ENCODE peak calls at places on chromosomes 2 and 18, in six cellular contexts. V is heart right ventricle, M is hepatocyte, Y is cardiac muscle cell, J is IMR-90, F is pancreas. U is an unnamed sample. For H3K4me1, the result is how much of the 10 kb centered on the place peaks cover.

GRCh38 chr2:130251520-130251864 is 53.3 kb upstream of the TUBA3E start:
- DNase-seq in V (no peak), M (no peak), Y (peak), J (no peak), F (no peak), U (no peak)

GRCh38 chr2:171319164-171319810 is 114.5 kb downstream of the METTL8 start:
- DNase-seq in V (no peak), M (no peak), Y (peak), J (peak), F (no peak), U (no peak)

GRCh38 chr2:113685471-113685870 is 58.4 kb downstream of the RABL2A start:
- DNase-seq in V (no peak), M (no peak), Y (no peak), J (peak), F (no peak), U (no peak)

GRCh38 chr2:174729797-174730529 is 34.3 kb downstream of the CHRNA1 start:
- DNase-seq in V (no peak), M (peak), Y (peak), J (peak), F (no peak), U (no peak)

GRCh38 chr2:120566331-120567035 is 169.2 kb upstream of the GLI2 start:
- DNase-seq in V (peak), M (no peak), Y (peak), J (peak), F (no peak), U (peak)

GRCh38 chr2:48107326-48107925 is 201.1 kb upstream of the FBXO11 start:
- DNase-seq in V (no peak), M (peak), Y (peak), J (peak), F (no peak), U (no peak)

GRCh38 chr2:107584577-107584976 is 242.1 kb upstream of the RGPD4 start:
- DNase-seq in V (no peak), M (no peak), Y (peak), J (peak), F (no peak), U (no peak)

GRCh38 chr2:173221081-173221695 is 133.5 kb upstream of the CDCA7 start:
- DNase-seq in V (peak), M (no peak), Y (peak), J (no peak), F (no peak), U (no peak)

GRCh38 chr2:212843409-212844199 is 305.0 kb upstream of the ERBB4 start:
- DNase-seq in V (no peak), M (no peak), Y (peak), J (peak), F (no peak), U (no peak)

GRCh38 chr2:32745191-32745590 is 117.3 kb downstream of the TTC27 start:
- DNase-seq in V (no peak), M (no peak), Y (no peak), J (peak), F (no peak), U (no peak)

GRCh38 chr18:29083545-29083944 is 906.6 kb upstream of the CDH2 start:
- DNase-seq in V (no peak), M (no peak), Y (peak), J (peak), F (no peak), U (peak)

GRCh38 chr18:35862115-35862640 is 110.3 kb upstream of the RMP24 start:
- DNase-seq in V (no peak), M (no peak), Y (peak), J (no peak), F (no peak), U (no peak)

GRCh38 chr18:1760901-1761300 is 810.4 kb downstream of the METTL4 start:
- DNase-seq in V (no peak), M (no peak), Y (no peak), J (no peak), F (no peak), U (no peak)

GRCh38 chr2:27832396-27832795 is 57.8 kb downstream of the RBKS start:
- DNase-seq in V (no peak), M (no peak), Y (peak), J (peak), F (no peak), U (no peak)

GRCh38 chr18:24138884-24139616 is at the start of gene CABYR:
- DNase-seq in V (peak), M (peak), Y (peak), J (peak), F (peak), U (peak)

GRCh38 chr2:206565666-206566065 is 76.6 kb upstream of the FAM237A start:
- DNase-seq in V (no peak), M (no peak), Y (no peak), J (no peak), F (no peak), U (no peak)

GRCh38 chr18:12411456-12411855 is 3.7 kb downstream of the PRELID3A start:
- DNase-seq in V (no peak), M (no peak), Y (no peak), J (no peak), F (no peak), U (no peak)

GRCh38 chr18:12420831-12421421 is 13.2 kb downstream of the PRELID3A start:
- DNase-seq in V (no peak), M (peak), Y (no peak), J (no peak), F (no peak), U (no peak)

GRCh38 chr18:12421732-12422131 is 14.0 kb downstream of the PRELID3A start:
- DNase-seq in V (no peak), M (no peak), Y (no peak), J (no peak), F (no peak), U (no peak)

GRCh38 chr18:12417687-12418086 is 10.0 kb downstream of the PRELID3A start:
- DNase-seq in V (no peak), M (no peak), Y (no peak), J (no peak), F (no peak), U (no peak)

DNA sequence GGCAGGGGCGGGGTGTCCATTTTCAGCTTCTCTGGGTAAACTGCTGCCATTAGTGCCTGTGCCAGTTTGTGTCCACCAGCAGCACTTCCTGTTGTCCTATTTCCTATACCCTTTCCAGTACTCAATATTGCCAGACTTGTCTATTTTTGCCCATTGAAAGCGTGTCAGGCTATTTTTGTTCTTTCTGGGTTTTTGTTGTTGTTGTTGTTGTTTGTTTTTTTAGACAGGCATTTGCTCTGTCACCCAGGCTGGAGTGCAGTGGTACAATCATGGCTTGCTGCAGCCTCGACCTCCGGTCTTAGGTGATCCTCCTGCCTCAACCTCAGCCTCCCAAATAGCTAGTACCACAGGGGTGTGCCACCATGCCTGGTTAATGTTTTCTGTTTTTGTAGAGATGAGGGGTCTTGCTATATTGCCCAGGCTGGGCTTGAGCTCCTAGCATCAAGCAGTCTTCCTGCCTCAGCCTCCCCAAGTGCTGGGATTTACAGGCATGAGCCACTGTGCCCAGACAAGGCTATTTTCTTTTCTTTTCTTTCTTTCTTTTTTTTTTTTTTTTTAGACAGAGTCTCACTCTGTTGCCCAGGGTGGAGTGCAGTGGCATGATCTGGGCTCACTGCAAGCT is 8.5 kb downstream of the PRELID3A start:
- DNase-seq in V (no peak), M (no peak), Y (no peak), J (no peak), F (no peak), U (no peak)
- H3K4me1 ChIP-seq in V (under half), M (under half), Y (under half), J (under half), F (under half), U (under half)

GRCh38 chr2:166081852-166082251 is 46.0 kb downstream of the SCN1A start:
- DNase-seq in V (no peak), M (no peak), Y (no peak), J (no peak), F (no peak), U (no peak)

GRCh38 chr2:166084301-166084700 is 43.5 kb downstream of the SCN1A start:
- DNase-seq in V (no peak), M (no peak), Y (no peak), J (no peak), F (no peak), U (no peak)

DNA sequence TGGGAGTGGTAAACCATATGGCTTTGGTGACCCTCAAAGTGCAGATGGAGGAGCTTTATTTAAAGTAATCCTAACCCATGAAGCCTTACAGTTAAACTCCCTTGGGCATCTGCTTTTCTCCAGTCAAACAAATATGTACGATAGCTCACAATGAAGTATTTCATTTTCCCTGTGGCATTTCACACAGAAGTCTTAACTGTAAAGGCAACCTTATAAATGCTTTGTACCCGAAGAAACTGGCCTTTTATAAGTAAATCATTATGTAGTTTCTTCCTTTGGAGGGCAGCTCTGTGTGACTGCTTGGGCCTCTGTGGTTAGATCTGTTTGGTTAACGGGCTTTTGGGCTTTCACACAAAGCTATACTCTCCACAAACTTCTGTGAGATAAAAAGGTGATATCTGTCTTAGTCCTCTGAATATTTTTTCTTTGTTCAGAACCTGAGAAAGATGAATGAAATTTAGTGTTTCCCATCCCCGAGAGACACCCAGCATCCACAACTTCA is 46.6 kb downstream of the SCN1A start:
- DNase-seq in V (no peak), M (no peak), Y (no peak), J (peak), F (no peak), U (no peak)
- H3K27ac ChIP-seq in V (no peak), M (no peak), Y (no peak), J (no peak), F (no peak), U (no peak)

GRCh38 chr2:237306787-237307170 is 107.2 kb downstream of the COL6A3 start:
- DNase-seq in V (no peak), M (no peak), Y (no peak), J (peak), F (no peak), U (no peak)
- H3K4me1 ChIP-seq in V (under half), M (under half), Y (under half), J (under half), F (under half), U (under half)

GRCh38 chr2:70546376-70546775 is 7.2 kb downstream of the TGFA start:
- DNase-seq in V (no peak), M (no peak), Y (no peak), J (no peak), F (no peak), U (no peak)

GRCh38 chr2:70546885-70547284 is 6.7 kb downstream of the TGFA start:
- DNase-seq in V (no peak), M (no peak), Y (no peak), J (no peak), F (no peak), U (no peak)

GRCh38 chr2:70549064-70549710 is 4.4 kb downstream of the TGFA start:
- DNase-seq in V (no peak), M (no peak), Y (no peak), J (no peak), F (no peak), U (no peak)

GRCh38 chr2:70549962-70550361 is 3.7 kb downstream of the TGFA start:
- DNase-seq in V (no peak), M (no peak), Y (no peak), J (no peak), F (no peak), U (no peak)

GRCh38 chr2:70548233-70548632 is 5.4 kb downstream of the TGFA start:
- DNase-seq in V (no peak), M (no peak), Y (no peak), J (no peak), F (no peak), U (no peak)
- H3K27ac ChIP-seq in V (no peak), M (no peak), Y (no peak), J (no peak), F (no peak), U (no peak)